ENCODE peak calls at places on chromosomes 4 and X, in four cellular contexts. One of them, this sample, is unnamed.
A peak's percentile ranks its signal among the peaks of the same experiment; 100 is the strongest.

GRCh38 chr4:31803511-31804195 is 1083.5 kb downstream of the PCDH7 start:
- DNase-seq in fibroblast of lung: peak; percentile 20
- DNase-seq in lower lobe of right lung: no peak
- DNase-seq in CD8-positive, alpha-beta memory T cell: no peak
- DNase-seq in this sample: no peak

GRCh38 chr4:145552181-145552822 is 66.9 kb upstream of the MMAA start:
- DNase-seq in lower lobe of right lung: no peak
- DNase-seq in CD8-positive, alpha-beta memory T cell: no peak
- DNase-seq in fibroblast of lung: no peak
- DNase-seq in this sample: no peak

GRCh38 chr4:168648929-168649328 is 152.1 kb downstream of the PALLD start:
- DNase-seq in lower lobe of right lung: no peak
- DNase-seq in fibroblast of lung: no peak
- DNase-seq in CD8-positive, alpha-beta memory T cell: no peak
- DNase-seq in this sample: no peak

GRCh38 chr4:187961171-187961570 is 34.4 kb upstream of the ZFP42 start:
- DNase-seq in CD8-positive, alpha-beta memory T cell: no peak
- DNase-seq in fibroblast of lung: no peak
- DNase-seq in lower lobe of right lung: no peak
- DNase-seq in this sample: no peak

GRCh38 chr4:629916-630641 is 4.7 kb downstream of the PDE6B start:
- DNase-seq in fibroblast of lung: no peak
- DNase-seq in CD8-positive, alpha-beta memory T cell: no peak
- DNase-seq in lower lobe of right lung: no peak
- DNase-seq in this sample: no peak

GRCh38 chr4:146981651-146982050 is 36.0 kb upstream of the TTC29 start:
- DNase-seq in CD8-positive, alpha-beta memory T cell: no peak
- DNase-seq in fibroblast of lung: peak; percentile 11
- DNase-seq in lower lobe of right lung: no peak
- DNase-seq in this sample: no peak

GRCh38 chrX:118861338-118861737 is 37.7 kb downstream of the ZCCHC12 start:
- DNase-seq in fibroblast of lung: no peak
- DNase-seq in CD8-positive, alpha-beta memory T cell: no peak
- DNase-seq in lower lobe of right lung: no peak
- DNase-seq in this sample: no peak

GRCh38 chr4:177547985-177548384 is 105.7 kb upstream of the AGA start:
- DNase-seq in lower lobe of right lung: no peak
- DNase-seq in fibroblast of lung: no peak
- DNase-seq in CD8-positive, alpha-beta memory T cell: no peak
- DNase-seq in this sample: no peak

GRCh38 chr4:95141376-95141775 is 383.6 kb downstream of the BMPR1B start:
- DNase-seq in fibroblast of lung: no peak
- DNase-seq in CD8-positive, alpha-beta memory T cell: no peak
- DNase-seq in lower lobe of right lung: no peak
- DNase-seq in this sample: no peak

GRCh38 chr4:118836763-118837507 is 1.0 kb upstream of the SEC24D start:
- DNase-seq in lower lobe of right lung: no peak
- DNase-seq in fibroblast of lung: no peak
- DNase-seq in CD8-positive, alpha-beta memory T cell: no peak
- DNase-seq in this sample: no peak

GRCh38 chr4:42555828-42556227 is 101.1 kb downstream of the ATP8A1 start:
- DNase-seq in lower lobe of right lung: no peak
- DNase-seq in CD8-positive, alpha-beta memory T cell: no peak
- DNase-seq in fibroblast of lung: peak; percentile 47
- DNase-seq in this sample: no peak

GRCh38 chr4:150962245-150962644 is 52.8 kb downstream of the LRBA start:
- DNase-seq in CD8-positive, alpha-beta memory T cell: no peak
- DNase-seq in lower lobe of right lung: no peak
- DNase-seq in fibroblast of lung: no peak
- DNase-seq in this sample: no peak

GRCh38 chr4:150960079-150960478 is 55.0 kb downstream of the LRBA start:
- DNase-seq in fibroblast of lung: peak; percentile 52
- DNase-seq in lower lobe of right lung: no peak
- DNase-seq in CD8-positive, alpha-beta memory T cell: no peak
- DNase-seq in this sample: no peak

GRCh38 chr4:150960818-150961217 is 54.3 kb downstream of the LRBA start:
- DNase-seq in CD8-positive, alpha-beta memory T cell: peak; percentile 20
- DNase-seq in fibroblast of lung: peak; percentile 31
- DNase-seq in lower lobe of right lung: no peak
- DNase-seq in this sample: peak; percentile 19

GRCh38 chr4:150961566-150961965 is 53.5 kb downstream of the LRBA start:
- DNase-seq in lower lobe of right lung: no peak
- DNase-seq in fibroblast of lung: no peak
- DNase-seq in CD8-positive, alpha-beta memory T cell: no peak
- DNase-seq in this sample: no peak

GRCh38 chr4:150964754-150965153 is 50.3 kb downstream of the LRBA start:
- DNase-seq in lower lobe of right lung: no peak
- DNase-seq in fibroblast of lung: no peak
- DNase-seq in CD8-positive, alpha-beta memory T cell: no peak
- DNase-seq in this sample: no peak
- H3K27ac ChIP-seq in lower lobe of right lung: no peak overlapping the region
- H3K27ac ChIP-seq in fibroblast of lung: no peak overlapping the region
- H3K27ac ChIP-seq in CD8-positive, alpha-beta memory T cell: no peak overlapping the region
- H3K27ac ChIP-seq in this sample: no peak overlapping the region

DNA sequence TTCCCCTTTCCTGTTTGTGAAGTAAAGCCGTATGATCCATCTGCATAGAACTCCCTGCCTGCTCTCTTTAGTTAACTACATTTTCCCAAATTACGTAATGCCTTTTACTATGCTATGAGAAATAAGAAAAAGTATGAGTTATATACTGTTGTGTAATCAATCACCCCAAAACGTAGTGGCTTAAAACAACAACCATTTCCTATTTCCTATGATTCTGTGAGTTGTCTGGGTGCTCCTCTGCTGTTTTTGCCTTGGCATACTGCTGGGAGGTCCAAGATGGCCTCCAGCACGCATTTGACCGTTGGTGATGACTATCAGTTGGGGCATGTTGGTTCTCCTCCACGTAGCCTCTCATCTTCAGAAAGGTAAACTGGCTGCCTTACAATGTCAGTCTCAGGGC is 39.8 kb downstream of the BBS12 start:
- DNase-seq in lower lobe of right lung: no peak
- DNase-seq in CD8-positive, alpha-beta memory T cell: no peak
- DNase-seq in fibroblast of lung: peak; percentile 35
- DNase-seq in this sample: no peak
- H3K27ac ChIP-seq in lower lobe of right lung: no peak overlapping the region
- H3K27ac ChIP-seq in CD8-positive, alpha-beta memory T cell: no peak overlapping the region
- H3K27ac ChIP-seq in fibroblast of lung: no peak overlapping the region
- H3K27ac ChIP-seq in this sample: no peak overlapping the region

DNA sequence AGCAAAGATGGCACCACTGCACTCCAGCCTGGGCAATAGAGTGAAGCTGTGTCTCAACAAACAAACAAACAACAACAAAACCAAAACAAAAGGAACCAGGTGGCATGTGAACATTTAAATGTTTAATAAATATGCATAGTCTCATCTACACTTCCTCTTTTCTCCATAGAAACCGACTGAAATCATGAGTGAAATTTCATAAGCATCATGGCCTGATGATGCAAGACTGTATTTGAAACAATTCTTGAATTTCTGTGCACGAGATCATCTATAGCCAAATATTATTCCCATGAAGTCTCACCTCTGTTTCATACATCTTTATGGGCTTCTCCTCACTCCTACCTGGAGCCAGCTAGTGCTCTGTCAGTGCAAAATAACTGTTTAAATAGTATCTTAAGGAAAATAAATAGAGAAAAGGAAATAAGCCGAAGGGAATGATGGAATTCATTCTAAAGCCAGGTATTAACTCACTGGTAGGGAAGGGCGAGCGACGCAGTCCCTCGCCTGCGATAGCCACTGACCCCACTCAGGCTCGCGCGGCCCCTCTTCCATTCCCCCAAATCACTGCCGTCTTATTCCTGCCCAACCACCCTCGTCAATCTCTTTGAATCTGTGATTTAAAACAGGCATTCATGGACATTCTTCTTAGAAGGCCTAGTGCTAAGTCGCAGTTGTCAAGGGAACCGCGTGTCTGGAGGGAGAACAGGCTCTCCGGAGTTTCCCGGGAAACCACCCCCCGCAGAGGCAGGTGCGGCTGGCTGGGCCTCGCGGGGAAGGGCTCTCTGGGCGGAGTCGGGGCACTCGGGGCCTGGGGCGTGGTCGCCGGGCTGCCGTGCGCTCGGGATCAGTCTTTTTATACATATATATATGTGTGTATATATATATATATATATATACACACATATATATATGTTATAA is 52.4 kb upstream of the TRIM2 start:
- DNase-seq in lower lobe of right lung: peak; percentile 87
- DNase-seq in fibroblast of lung: peak; percentile 46
- DNase-seq in CD8-positive, alpha-beta memory T cell: no peak
- DNase-seq in this sample: peak; percentile 88
- H3K27ac ChIP-seq in lower lobe of right lung: no peak overlapping the region
- H3K27ac ChIP-seq in fibroblast of lung: no peak overlapping the region
- H3K27ac ChIP-seq in CD8-positive, alpha-beta memory T cell: no peak overlapping the region
- H3K27ac ChIP-seq in this sample: no peak overlapping the region

GRCh38 chrX:107676559-107677378 is 48.5 kb downstream of the PRPS1 start:
- DNase-seq in fibroblast of lung: peak; percentile 97
- DNase-seq in lower lobe of right lung: peak; percentile 93
- DNase-seq in CD8-positive, alpha-beta memory T cell: peak; percentile 1
- DNase-seq in this sample: no peak
- H3K27ac ChIP-seq in fibroblast of lung: peak overlapping the region; percentile 61
- H3K27ac ChIP-seq in lower lobe of right lung: peak overlapping the region; percentile 98
- H3K27ac ChIP-seq in CD8-positive, alpha-beta memory T cell: peak overlapping the region; percentile 99
- H3K27ac ChIP-seq in this sample: no peak overlapping the region

GRCh38 chr4:61375316-61375715 is 175.2 kb downstream of the ADGRL3 start:
- DNase-seq in CD8-positive, alpha-beta memory T cell: no peak
- DNase-seq in lower lobe of right lung: no peak
- DNase-seq in fibroblast of lung: no peak
- DNase-seq in this sample: no peak
- H3K27ac ChIP-seq in CD8-positive, alpha-beta memory T cell: no peak overlapping the region
- H3K27ac ChIP-seq in lower lobe of right lung: no peak overlapping the region
- H3K27ac ChIP-seq in fibroblast of lung: no peak overlapping the region
- H3K27ac ChIP-seq in this sample: no peak overlapping the region

DNA sequence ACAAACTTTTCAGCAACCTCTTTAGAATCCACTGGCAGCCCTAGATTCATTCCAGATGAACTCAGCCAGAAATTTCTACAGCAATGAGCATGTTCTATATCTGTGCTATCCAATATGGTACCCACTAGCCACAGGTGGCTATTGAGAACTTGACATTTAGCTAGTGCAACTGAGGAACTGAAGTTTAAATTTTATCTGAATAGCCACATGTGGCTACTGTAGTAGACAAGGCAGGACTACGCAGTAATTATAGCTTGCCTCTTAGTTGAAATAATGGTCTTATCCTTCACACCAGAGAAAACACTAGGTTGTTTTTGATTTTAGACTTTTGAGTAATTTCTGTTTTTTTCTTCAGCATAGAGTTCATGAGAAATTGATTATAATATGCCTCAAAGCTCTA is 2.6 kb upstream of the TCEANC start:
- DNase-seq in fibroblast of lung: no peak
- DNase-seq in CD8-positive, alpha-beta memory T cell: no peak
- DNase-seq in lower lobe of right lung: no peak
- DNase-seq in this sample: no peak
- H3K27ac ChIP-seq in fibroblast of lung: no peak overlapping the region
- H3K27ac ChIP-seq in CD8-positive, alpha-beta memory T cell: no peak overlapping the region
- H3K27ac ChIP-seq in lower lobe of right lung: no peak overlapping the region
- H3K27ac ChIP-seq in this sample: no peak overlapping the region

DNA sequence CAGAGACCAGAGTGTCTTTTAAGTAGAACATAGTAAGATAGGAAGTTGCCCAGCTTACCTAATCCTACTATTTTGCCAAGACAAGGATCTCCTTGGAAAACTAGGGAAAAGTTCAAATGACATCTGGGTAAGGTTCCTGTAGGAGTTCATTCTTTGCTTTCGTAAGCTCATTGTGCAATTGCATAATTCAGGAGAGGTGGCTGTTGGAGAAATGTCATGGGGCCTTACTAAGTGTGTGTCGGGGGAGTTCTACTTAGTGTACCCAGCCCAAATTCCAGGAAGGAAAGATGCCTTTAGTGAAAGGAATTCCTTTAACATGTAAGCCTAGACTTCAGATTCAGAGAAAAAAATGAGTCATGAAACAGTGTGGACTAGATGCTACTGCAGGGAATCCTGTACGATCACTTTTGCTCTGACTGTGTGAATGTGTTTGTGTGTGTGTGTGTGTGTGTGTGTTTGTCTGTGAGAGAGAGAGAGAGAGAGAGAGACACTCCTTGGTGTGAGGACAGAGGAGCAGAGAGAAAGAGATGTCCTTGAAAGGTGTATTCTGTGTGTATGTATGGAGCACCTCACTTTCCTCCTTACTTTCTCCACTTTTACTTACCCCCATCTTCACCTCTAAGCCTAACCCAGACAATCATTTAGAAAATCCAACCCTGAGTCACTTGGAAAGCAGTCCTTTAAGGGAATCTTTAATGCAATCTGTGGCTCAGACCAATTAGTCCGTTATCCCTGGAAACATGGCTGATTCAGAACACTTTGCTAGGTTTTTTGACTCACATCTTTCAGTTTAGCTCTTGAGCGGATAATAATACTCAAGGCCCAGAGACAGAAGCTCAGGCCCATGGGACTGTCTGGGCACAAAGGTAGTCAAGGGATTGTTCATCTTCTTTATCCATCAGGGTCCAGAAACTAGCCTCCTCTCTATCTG is 114.5 kb upstream of the ACSL4 start:
- DNase-seq in fibroblast of lung: peak; percentile 93
- DNase-seq in lower lobe of right lung: no peak
- DNase-seq in CD8-positive, alpha-beta memory T cell: no peak
- DNase-seq in this sample: no peak
- H3K27ac ChIP-seq in fibroblast of lung: peak overlapping the region; percentile 65
- H3K27ac ChIP-seq in lower lobe of right lung: no peak overlapping the region
- H3K27ac ChIP-seq in CD8-positive, alpha-beta memory T cell: no peak overlapping the region
- H3K27ac ChIP-seq in this sample: no peak overlapping the region

GRCh38 chr4:81470456-81471327 is 1.0 kb downstream of the RASGEF1B start:
- DNase-seq in lower lobe of right lung: peak; percentile 80
- DNase-seq in CD8-positive, alpha-beta memory T cell: peak; percentile 13
- DNase-seq in fibroblast of lung: no peak
- DNase-seq in this sample: peak; percentile 23
- H3K27ac ChIP-seq in lower lobe of right lung: peak overlapping the region; percentile 97
- H3K27ac ChIP-seq in CD8-positive, alpha-beta memory T cell: peak overlapping the region; percentile 92
- H3K27ac ChIP-seq in fibroblast of lung: no peak overlapping the region
- H3K27ac ChIP-seq in this sample: peak overlapping the region; percentile 72

This sample was measured in DND-41.